ENCODE peak calls at places on chromosomes 16 and 17, in five cellular contexts. C is epithelial cell of esophagus; D is PC-9; R is activated CD8-positive, alpha-beta T cell treated with anti-CD3 and anti-CD28 coated beads for 36 hours; Z is cardiac muscle cell. N is an unnamed sample.

GRCh38 chr17:28369684-28370034 is 448 bp downstream of the VTN start:
- DNase-seq in C (no peak), D (no peak), R (peak; percentile 27), Z (no peak), N (no peak)

GRCh38 chr17:383771-384621 is 31.4 kb upstream of the RPH3AL start:
- DNase-seq in C (no peak), D (no peak), R (no peak), Z (no peak), N (no peak)

GRCh38 chr16:67928147-67928546 is 3.5 kb downstream of the CTRL start:
- DNase-seq in C (no peak), D (no peak), R (no peak), Z (no peak), N (no peak)

GRCh38 chr16:56807011-56807675 is 57.9 kb upstream of the SLC12A3 start:
- DNase-seq in C (peak; percentile 45), D (peak; percentile 71), R (no peak), Z (no peak), N (peak; percentile 80)

GRCh38 chr17:66426397-66427033 is 124.1 kb downstream of the PRKCA start:
- DNase-seq in C (peak; percentile 27), D (no peak), R (peak; percentile 61), Z (no peak), N (no peak)

GRCh38 chr16:51967566-51967965 is 579.4 kb downstream of the TOX3 start:
- DNase-seq in C (no peak), D (no peak), R (no peak), Z (no peak), N (no peak)

GRCh38 chr17:35255316-35255715 is 12.4 kb downstream of the SLFN5 start:
- DNase-seq in C (no peak), D (no peak), R (no peak), Z (no peak), N (no peak)

GRCh38 chr17:28735242-28735722 is 6.7 kb downstream of the NEK8 start:
- DNase-seq in C (peak; percentile 54), D (peak; percentile 85), R (no peak), Z (no peak), N (no peak)

GRCh38 chr17:82861393-82861775 is 21.6 kb upstream of the ZNF750 start:
- DNase-seq in C (no peak), D (no peak), R (no peak), Z (no peak), N (no peak)

GRCh38 chr16:47574091-47575054 is 113.2 kb downstream of the PHKB start:
- DNase-seq in C (peak; percentile 96), D (peak; percentile 81), R (peak; percentile 46), Z (no peak), N (no peak)

GRCh38 chr17:1773755-1774181 is 11.9 kb downstream of the SERPINF1 start:
- DNase-seq in C (no peak), D (no peak), R (no peak), Z (no peak), N (no peak)

GRCh38 chr17:68204736-68205135 is 43.1 kb upstream of the AMZ2 start:
- DNase-seq in C (no peak), D (peak; percentile 38), R (no peak), Z (no peak), N (no peak)

GRCh38 chr17:27415090-27415795 is 41.0 kb upstream of the KSR1 start:
- DNase-seq in C (no peak), D (no peak), R (no peak), Z (no peak), N (no peak)

GRCh38 chr16:54026456-54026855 is 260.1 kb downstream of the IRX3 start:
- DNase-seq in C (no peak), D (no peak), R (no peak), Z (no peak), N (peak; percentile 4)

GRCh38 chr17:74192950-74193781 is 10.3 kb upstream of the RPL38 start:
- DNase-seq in C (peak; percentile 69), D (no peak), R (no peak), Z (no peak), N (no peak)

GRCh38 chr16:66154801-66155200 is 211.7 kb upstream of the CDH5 start:
- DNase-seq in C (no peak), D (no peak), R (no peak), Z (no peak), N (no peak)

GRCh38 chr16:49464877-49465504 is 91.4 kb downstream of the C16orf78 start:
- DNase-seq in C (no peak), D (no peak), R (peak; percentile 26), Z (peak; percentile 51), N (no peak)

GRCh38 chr16:26791166-26791565 is 275.6 kb upstream of the C16orf82 start:
- DNase-seq in C (no peak), D (no peak), R (no peak), Z (no peak), N (no peak)

GRCh38 chr16:26795184-26795583 is 271.5 kb upstream of the C16orf82 start:
- DNase-seq in C (no peak), D (no peak), R (peak; percentile 54), Z (peak; percentile 7), N (no peak)
- TF ChIP-seq CTCF in C (no peak), D (no peak), R (peak; percentile 58), Z (no peak), N (peak; percentile 20)

GRCh38 chr16:2499890-2500633 is 13.7 kb upstream of the ATP6V0C start:
- DNase-seq in C (no peak), D (no peak), R (no peak), Z (no peak), N (no peak)

GRCh38 chr16:2500937-2501750 is 12.6 kb upstream of the ATP6V0C start:
- DNase-seq in C (peak; percentile 76), D (no peak), R (peak; percentile 87), Z (peak; percentile 88), N (peak; percentile 52)

GRCh38 chr16:2499454-2499853 is 14.3 kb upstream of the ATP6V0C start:
- DNase-seq in C (no peak), D (no peak), R (no peak), Z (no peak), N (no peak)

GRCh38 chr16:2501938-2502900 is 11.5 kb upstream of the ATP6V0C start:
- DNase-seq in C (no peak), D (no peak), R (no peak), Z (no peak), N (no peak)

GRCh38 chr16:2500634-2500936 is 13.2 kb upstream of the ATP6V0C start:
- DNase-seq in C (no peak), D (no peak), R (no peak), Z (no peak), N (no peak)
- TF ChIP-seq CTCF in C (no peak), D (no peak), R (no peak), Z (no peak), N (no peak)

GRCh38 chr16:22670044-22670536 is 143.9 kb upstream of the HS3ST2 start:
- DNase-seq in C (no peak), D (no peak), R (no peak), Z (no peak), N (no peak)
- TF ChIP-seq CTCF in C (no peak), D (no peak), R (no peak), Z (no peak), N (no peak)

DNA sequence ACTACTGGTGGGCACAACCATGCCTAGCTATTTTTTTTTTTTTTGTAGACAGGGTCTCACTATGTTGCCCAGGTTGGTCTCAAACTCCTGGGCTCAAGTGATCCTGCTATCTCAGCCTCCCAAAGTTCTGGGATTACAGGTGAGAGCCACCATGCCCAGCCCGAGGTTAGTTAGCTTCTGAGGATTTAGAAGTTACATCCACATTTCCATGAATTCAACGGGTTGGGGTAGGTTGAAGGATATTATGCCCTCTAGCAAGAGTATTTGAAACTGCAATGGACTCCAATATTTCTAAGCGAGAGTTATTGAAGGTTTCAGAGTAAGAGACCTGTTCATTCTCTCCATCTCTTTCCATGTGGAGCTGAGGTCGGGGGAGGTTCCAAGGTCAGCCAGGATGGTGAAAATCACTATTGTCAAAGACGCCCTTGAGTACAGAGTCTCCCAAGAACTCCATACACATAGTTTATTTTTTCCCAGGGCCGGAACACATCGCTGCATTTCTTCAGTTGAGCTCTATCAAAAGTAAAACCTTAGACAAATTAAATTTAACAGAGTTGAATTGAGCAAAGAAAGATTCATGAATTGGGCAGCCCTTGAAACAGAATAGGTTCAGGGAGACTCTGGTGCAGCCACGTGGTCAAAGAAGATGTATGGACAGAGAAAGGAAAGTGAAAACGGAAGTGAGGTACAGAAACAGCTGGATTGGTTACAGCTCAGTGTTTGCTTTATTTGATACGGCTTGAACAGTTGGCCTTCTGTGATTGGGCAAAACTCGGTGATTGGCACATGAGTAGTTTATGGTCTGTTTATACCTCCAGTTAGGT is 19.0 kb upstream of the ITPRIPL2 start:
- DNase-seq in C (no peak), D (no peak), R (peak; percentile 13), Z (no peak), N (peak; percentile 22)
- TF ChIP-seq CTCF in C (no peak), D (no peak), R (no peak), Z (peak; percentile 13), N (peak; percentile 31)

GRCh38 chr17:50043290-50044148 is 12.4 kb upstream of the ITGA3 start:
- DNase-seq in C (peak; percentile 58), D (peak; percentile 58), R (no peak), Z (no peak), N (no peak)
- TF ChIP-seq CTCF in C (no peak), D (no peak), R (no peak), Z (no peak), N (no peak)

DNA sequence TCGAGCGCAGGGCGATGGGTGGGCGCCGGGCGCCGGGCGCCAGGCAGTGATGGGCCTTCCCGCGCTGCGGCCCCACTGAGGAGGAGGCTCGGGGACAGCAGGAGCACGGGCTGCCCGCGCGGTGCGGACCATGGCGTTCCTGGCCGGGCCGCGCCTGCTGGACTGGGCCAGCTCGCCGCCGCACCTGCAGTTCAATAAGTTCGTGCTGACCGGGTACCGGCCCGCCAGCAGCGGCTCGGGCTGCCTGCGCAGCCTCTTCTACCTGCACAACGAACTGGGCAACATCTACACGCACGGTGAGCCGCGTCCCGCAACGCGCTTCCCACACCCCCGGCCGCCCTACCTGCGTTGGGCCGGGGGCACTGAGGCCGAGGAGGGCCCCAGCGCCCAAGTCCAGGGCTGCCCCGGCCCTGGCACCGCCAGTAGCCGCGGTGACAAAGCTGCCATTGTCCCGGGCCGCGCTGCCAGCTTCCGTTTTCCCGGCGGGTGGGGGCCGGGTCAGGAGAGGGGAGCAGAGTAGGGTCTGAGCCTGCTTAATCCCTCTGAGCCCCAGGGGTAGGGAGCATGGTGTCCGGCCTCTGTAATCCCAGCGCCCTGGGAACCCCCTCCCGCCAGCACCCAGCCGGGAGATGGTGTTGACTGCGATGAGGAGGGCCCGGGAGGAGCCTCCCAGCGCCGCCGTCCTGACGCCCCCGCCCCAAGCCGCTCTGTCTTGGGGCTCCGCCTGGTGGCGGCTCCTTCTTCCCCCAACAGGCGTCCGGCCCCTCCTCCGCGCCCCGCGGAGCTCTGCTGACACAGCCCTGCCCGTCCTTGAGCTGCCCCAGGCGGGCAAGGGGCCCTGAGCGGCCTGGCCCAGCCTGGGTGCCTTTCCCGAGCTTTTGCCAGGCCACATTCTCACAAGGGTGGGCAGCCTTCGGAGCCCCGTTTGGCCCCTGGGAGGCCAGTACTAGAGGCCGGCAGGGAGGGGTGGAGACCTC is 685 bp downstream of the PAQR4 start:
- DNase-seq in C (peak; percentile 79), D (peak; percentile 60), R (peak; percentile 93), Z (peak; percentile 65), N (peak; percentile 21)
- TF ChIP-seq CTCF in C (peak; percentile 45), D (peak; percentile 62), R (peak; percentile 76), Z (peak; percentile 40), N (peak; percentile 76)

N was measured in HFFc6.